ENCODE peak calls at places on chromosomes 5 and 9, in six cellular contexts. S is effector CD8-positive, alpha-beta T cell; J is activated T-helper 1 cell treated with anti-CD3 and anti-CD28 coated beads, Interleukin-12 subunit alpha, Interleukin-12 subunit beta, Interleukin-2, Interleukin-4 antibody, amounts not matched to agents 30 ng/mL and 10 ng/mL and 1 ng/mL, durations not matched to agents 14 hours and 24 hours and 36 hours; I is breast epithelium; C is left cardiac atrium; T is activated T-helper 9 cell treated with anti-CD3 and anti-CD28 coated beads, Interleukin-2, amount 50 U/mL, for 16 hours. L is an unnamed sample.

GRCh38 chr9:76560481-76560891 is 101.5 kb downstream of the GCNT1 start:
- DNase-seq in J (no peak), I (peak), T (no peak), C (peak), S (no peak), L (no peak)

GRCh38 chr5:20972419-20972925 is 984.5 kb upstream of the CDH18 start:
- DNase-seq in J (no peak), S (no peak), T (no peak), I (no peak), C (peak), L (no peak)

GRCh38 chr5:51651889-51652288 is 268.6 kb downstream of the ISL1 start:
- DNase-seq in I (no peak), J (no peak), C (no peak), S (no peak), T (no peak), L (no peak)

GRCh38 chr5:36596247-36596646 is 10.2 kb upstream of the SLC1A3 start:
- DNase-seq in I (no peak), C (no peak), S (no peak), T (no peak), J (no peak), L (no peak)

GRCh38 chr9:94975480-94976452 is 249.3 kb downstream of the AOPEP start:
- DNase-seq in C (no peak), J (no peak), T (no peak), S (no peak), I (no peak), L (no peak)

GRCh38 chr5:141903261-141903660 is 20.4 kb upstream of the DELE1 start:
- DNase-seq in J (no peak), C (no peak), T (no peak), I (no peak), S (no peak), L (peak)

GRCh38 chr5:8908055-8908683 is 637.7 kb downstream of the SEMA5A start:
- DNase-seq in J (no peak), S (no peak), I (no peak), T (no peak), C (peak), L (no peak)

GRCh38 chr5:171630047-171630669 is 155.5 kb upstream of the SMIM23 start:
- DNase-seq in S (no peak), I (no peak), C (peak), T (no peak), J (no peak), L (no peak)

GRCh38 chr5:112165897-112166737 is 253.0 kb downstream of the EPB41L4A start:
- DNase-seq in T (no peak), C (no peak), J (no peak), S (no peak), I (no peak), L (no peak)

GRCh38 chr9:105173306-105173705 is 71.1 kb upstream of the SLC44A1 start:
- DNase-seq in T (no peak), I (no peak), C (no peak), J (no peak), S (no peak), L (no peak)

GRCh38 chr5:73450672-73451217 is 2.2 kb upstream of the FOXD1 start:
- DNase-seq in J (no peak), T (no peak), I (no peak), S (no peak), C (no peak), L (no peak)

GRCh38 chr5:6439588-6440550 is 8.8 kb upstream of the UBE2QL1 start:
- DNase-seq in T (no peak), J (no peak), S (no peak), C (no peak), I (no peak), L (no peak)

GRCh38 chr5:98911221-98912040 is 17.4 kb downstream of the CHD1 start:
- DNase-seq in S (no peak), C (no peak), T (no peak), J (no peak), I (no peak), L (no peak)

GRCh38 chr5:64649512-64649911 is 40.8 kb upstream of the SHISAL2B start:
- DNase-seq in C (no peak), J (no peak), I (no peak), S (no peak), T (no peak), L (no peak)

GRCh38 chr9:132543251-132543650 is 39.2 kb upstream of the BARHL1 start:
- DNase-seq in I (no peak), S (no peak), J (no peak), T (no peak), C (no peak), L (no peak)

L was measured in lower leg skin.